ENCODE peak calls at places on chromosomes 11 and 22, in four cellular contexts. P, Q, M and E are unnamed samples.

GRCh38 chr11:29490951-29491350 is 525.9 kb downstream of the KCNA4 start:
- DNase-seq in P (no peak), M (no peak), Q (no peak), E (no peak)

GRCh38 chr11:111514216-111515031 is at the start of gene HOATZ:
- DNase-seq in P (no peak), M (no peak), Q (peak), E (no peak)

GRCh38 chr11:91922846-91923245 is 301.8 kb upstream of the FAT3 start:
- DNase-seq in M (no peak), Q (no peak), P (peak), E (no peak)

GRCh38 chr11:6632116-6633073 is 13.2 kb upstream of the TPP1 start:
- DNase-seq in Q (no peak), M (no peak), P (no peak), E (no peak)

GRCh38 chr11:46238078-46238966 is 39.1 kb upstream of the CREB3L1 start:
- DNase-seq in P (peak), Q (peak), M (no peak), E (peak)

GRCh38 chr11:128214263-128214662 is 373.1 kb downstream of the ETS1 start:
- DNase-seq in M (no peak), Q (no peak), P (peak), E (no peak)

GRCh38 chr11:100726709-100727108 is 39.6 kb downstream of the ARHGAP42 start:
- DNase-seq in Q (no peak), M (no peak), P (no peak), E (no peak)

GRCh38 chr22:31952459-31952858 is 8.1 kb downstream of the YWHAH start:
- DNase-seq in Q (peak), M (no peak), P (peak), E (peak)

GRCh38 chr11:75286826-75287465 is 46.4 kb downstream of the TPBGL start:
- DNase-seq in P (no peak), M (no peak), Q (peak), E (no peak)

GRCh38 chr22:31604746-31605705 is 57.0 kb downstream of the PISD start:
- DNase-seq in Q (no peak), M (no peak), P (no peak), E (no peak)

GRCh38 chr11:110425751-110426545 is 3.8 kb upstream of the FDX1 start:
- DNase-seq in M (no peak), Q (peak), P (peak), E (peak)

GRCh38 chr22:36371920-36372319 is 15.8 kb downstream of the MYH9 start:
- DNase-seq in Q (no peak), P (no peak), M (no peak), E (no peak)

GRCh38 chr11:44955019-44955738 is 4.5 kb upstream of the TP53I11 start:
- DNase-seq in M (no peak), P (peak), Q (peak), E (peak)

GRCh38 chr11:69450064-69450856 is 31.2 kb upstream of the LINC01488 start:
- DNase-seq in M (no peak), P (no peak), Q (no peak), E (no peak)

GRCh38 chr11:117625237-117625636 is 171.8 kb downstream of the DSCAML1 start:
- DNase-seq in P (no peak), M (no peak), Q (no peak), E (no peak)

GRCh38 chr11:129109701-129110100 is 82.4 kb downstream of the ARHGAP32 start:
- DNase-seq in Q (no peak), M (no peak), P (no peak), E (no peak)